ENCODE peak calls at places on chromosome 21, in ten cellular contexts. Y, H, K, T, V, B, P, N, J and D are unnamed samples.
A peak's percentile ranks its signal among the peaks of the same experiment; 100 is the strongest.

GRCh38 chr21:33650929-33651505 is 8.7 kb downstream of the ITSN1 start:
- DNase-seq in V (no peak), Y (no peak), T (no peak), P (no peak), H (no peak), B (no peak), N (no peak), K (no peak), J (no peak), D (no peak)

GRCh38 chr21:46567348-46567747 is 37.5 kb downstream of the S100B start:
- DNase-seq in N (no peak), K (no peak), B (no peak), Y (no peak), H (no peak), T (no peak), P (no peak), J (no peak), V (peak; percentile 16), D (no peak)

GRCh38 chr21:44049182-44049581 is 37.1 kb downstream of the TRAPPC10 start:
- DNase-seq in N (no peak), H (no peak), B (no peak), J (no peak), K (no peak), V (no peak), T (no peak), Y (no peak), P (no peak), D (no peak)

GRCh38 chr21:28089599-28090421 is 902.9 kb downstream of the LTN1 start:
- DNase-seq in H (peak; percentile 78), T (no peak), P (no peak), B (no peak), N (no peak), Y (no peak), J (no peak), V (no peak), K (no peak), D (no peak)

GRCh38 chr21:44421901-44422840 is 33.1 kb upstream of the LRRC3 start:
- DNase-seq in J (no peak), N (no peak), Y (no peak), P (no peak), V (peak; percentile 14), T (no peak), H (peak; percentile 17), K (no peak), B (peak; percentile 10), D (no peak)

GRCh38 chr21:44505673-44506278 is 34.2 kb downstream of the KRTAP10-1 start:
- DNase-seq in K (no peak), N (no peak), V (peak; percentile 28), T (no peak), B (peak; percentile 17), H (no peak), J (no peak), P (no peak), Y (no peak), D (no peak)

GRCh38 chr21:25496825-25497482 is 110.3 kb downstream of the MRPL39 start:
- DNase-seq in K (no peak), P (no peak), N (no peak), H (no peak), T (no peak), V (no peak), B (no peak), Y (no peak), J (no peak), D (no peak)

GRCh38 chr21:42237577-42237976 is 18.6 kb downstream of the ABCG1 start:
- DNase-seq in Y (no peak), H (peak; percentile 10), T (no peak), V (no peak), N (no peak), B (no peak), K (no peak), P (no peak), J (no peak), D (no peak)

GRCh38 chr21:36815284-36815683 is 116.4 kb downstream of the SIM2 start:
- DNase-seq in K (no peak), P (no peak), Y (no peak), H (no peak), B (no peak), V (no peak), N (no peak), T (no peak), J (no peak), D (no peak)

GRCh38 chr21:42650033-42650370 is 3.4 kb upstream of the PDE9A start:
- DNase-seq in T (no peak), B (peak; percentile 14), P (no peak), Y (no peak), J (no peak), K (no peak), N (no peak), H (peak; percentile 19), V (no peak), D (no peak)

GRCh38 chr21:44916965-44917364 is 3.7 kb downstream of the ITGB2 start:
- DNase-seq in V (no peak), K (no peak), Y (no peak), N (no peak), P (no peak), H (no peak), J (no peak), T (no peak), B (no peak), D (no peak)

GRCh38 chr21:18340387-18340942 is 63.1 kb downstream of the TMPRSS15 start:
- DNase-seq in Y (no peak), N (no peak), J (no peak), B (no peak), H (no peak), V (no peak), P (no peak), T (no peak), K (no peak), D (peak; percentile 81)